ENCODE peak calls at places on chromosomes 3 and 15, in ten cellular contexts. One of them, this sample, is unnamed.

GRCh38 chr3:133659806-133660205 is 1.9 kb downstream of the TOPBP1 start:
- DNase-seq in GM12892: no peak
- DNase-seq in AG09309: no peak
- DNase-seq in T1000: no peak
- DNase-seq in CMK: no peak
- DNase-seq in activated effector memory CD4-positive, alpha-beta T cell treated with anti-CD3 and anti-CD28 coated beads, Interleukin-2, amount 50 U/mL, for 16 hours: no peak
- DNase-seq in ureter: no peak
- DNase-seq in skeletal muscle cell: no peak
- DNase-seq in endothelial cell of umbilical vein: no peak
- DNase-seq in KBM-7: no peak
- DNase-seq in this sample: no peak

GRCh38 chr15:67701669-67702068 is 123.6 kb upstream of the SKOR1 start:
- DNase-seq in ureter: no peak
- DNase-seq in skeletal muscle cell: no peak
- DNase-seq in AG09309: peak; percentile 4
- DNase-seq in endothelial cell of umbilical vein: no peak
- DNase-seq in activated effector memory CD4-positive, alpha-beta T cell treated with anti-CD3 and anti-CD28 coated beads, Interleukin-2, amount 50 U/mL, for 16 hours: no peak
- DNase-seq in GM12892: no peak
- DNase-seq in CMK: no peak
- DNase-seq in T1000: no peak
- DNase-seq in KBM-7: no peak
- DNase-seq in this sample: no peak

GRCh38 chr3:142649996-142650693 is 54.0 kb downstream of the PLS1 start:
- DNase-seq in CMK: no peak
- DNase-seq in T1000: no peak
- DNase-seq in endothelial cell of umbilical vein: no peak
- DNase-seq in ureter: no peak
- DNase-seq in AG09309: no peak
- DNase-seq in activated effector memory CD4-positive, alpha-beta T cell treated with anti-CD3 and anti-CD28 coated beads, Interleukin-2, amount 50 U/mL, for 16 hours: no peak
- DNase-seq in GM12892: no peak
- DNase-seq in skeletal muscle cell: no peak
- DNase-seq in KBM-7: peak; percentile 50
- DNase-seq in this sample: no peak

GRCh38 chr3:51813539-51813938 is 34.5 kb upstream of the IQCF6 start:
- DNase-seq in activated effector memory CD4-positive, alpha-beta T cell treated with anti-CD3 and anti-CD28 coated beads, Interleukin-2, amount 50 U/mL, for 16 hours: no peak
- DNase-seq in KBM-7: no peak
- DNase-seq in skeletal muscle cell: peak; percentile 0
- DNase-seq in GM12892: no peak
- DNase-seq in T1000: no peak
- DNase-seq in endothelial cell of umbilical vein: no peak
- DNase-seq in ureter: no peak
- DNase-seq in AG09309: no peak
- DNase-seq in CMK: no peak
- DNase-seq in this sample: no peak

GRCh38 chr15:78133801-78134200 is 2.6 kb upstream of the CIB2 start:
- DNase-seq in AG09309: no peak
- DNase-seq in ureter: peak; percentile 58
- DNase-seq in KBM-7: no peak
- DNase-seq in T1000: no peak
- DNase-seq in GM12892: no peak
- DNase-seq in activated effector memory CD4-positive, alpha-beta T cell treated with anti-CD3 and anti-CD28 coated beads, Interleukin-2, amount 50 U/mL, for 16 hours: peak; percentile 5
- DNase-seq in skeletal muscle cell: no peak
- DNase-seq in CMK: no peak
- DNase-seq in endothelial cell of umbilical vein: no peak
- DNase-seq in this sample: no peak

GRCh38 chr3:71064976-71065763 is 518.4 kb downstream of the FOXP1 start:
- DNase-seq in AG09309: no peak
- DNase-seq in T1000: peak; percentile 52
- DNase-seq in GM12892: no peak
- DNase-seq in skeletal muscle cell: no peak
- DNase-seq in endothelial cell of umbilical vein: peak; percentile 67
- DNase-seq in ureter: peak; percentile 61
- DNase-seq in activated effector memory CD4-positive, alpha-beta T cell treated with anti-CD3 and anti-CD28 coated beads, Interleukin-2, amount 50 U/mL, for 16 hours: peak; percentile 90
- DNase-seq in CMK: no peak
- DNase-seq in KBM-7: peak; percentile 61
- DNase-seq in this sample: no peak

GRCh38 chr15:74339371-74339770 is 28.1 kb downstream of the CYP11A1 start:
- DNase-seq in AG09309: no peak
- DNase-seq in skeletal muscle cell: no peak
- DNase-seq in KBM-7: no peak
- DNase-seq in activated effector memory CD4-positive, alpha-beta T cell treated with anti-CD3 and anti-CD28 coated beads, Interleukin-2, amount 50 U/mL, for 16 hours: peak; percentile 50
- DNase-seq in endothelial cell of umbilical vein: no peak
- DNase-seq in CMK: no peak
- DNase-seq in ureter: no peak
- DNase-seq in GM12892: no peak
- DNase-seq in T1000: no peak
- DNase-seq in this sample: no peak

GRCh38 chr3:113606539-113607218 is 74.3 kb downstream of the SIDT1 start:
- DNase-seq in CMK: no peak
- DNase-seq in skeletal muscle cell: no peak
- DNase-seq in ureter: no peak
- DNase-seq in AG09309: no peak
- DNase-seq in KBM-7: peak; percentile 95
- DNase-seq in activated effector memory CD4-positive, alpha-beta T cell treated with anti-CD3 and anti-CD28 coated beads, Interleukin-2, amount 50 U/mL, for 16 hours: peak; percentile 65
- DNase-seq in endothelial cell of umbilical vein: no peak
- DNase-seq in GM12892: peak; percentile 60
- DNase-seq in T1000: no peak
- DNase-seq in this sample: no peak

GRCh38 chr15:78390823-78391222 is 47.2 kb upstream of the IREB2 start:
- DNase-seq in KBM-7: no peak
- DNase-seq in skeletal muscle cell: no peak
- DNase-seq in endothelial cell of umbilical vein: no peak
- DNase-seq in CMK: no peak
- DNase-seq in ureter: no peak
- DNase-seq in T1000: no peak
- DNase-seq in AG09309: peak; percentile 62
- DNase-seq in GM12892: no peak
- DNase-seq in activated effector memory CD4-positive, alpha-beta T cell treated with anti-CD3 and anti-CD28 coated beads, Interleukin-2, amount 50 U/mL, for 16 hours: no peak
- DNase-seq in this sample: no peak

GRCh38 chr3:124119056-124119721 is 127.3 kb upstream of the ROPN1 start:
- DNase-seq in CMK: no peak
- DNase-seq in GM12892: no peak
- DNase-seq in endothelial cell of umbilical vein: peak; percentile 59
- DNase-seq in KBM-7: no peak
- DNase-seq in AG09309: peak; percentile 55
- DNase-seq in activated effector memory CD4-positive, alpha-beta T cell treated with anti-CD3 and anti-CD28 coated beads, Interleukin-2, amount 50 U/mL, for 16 hours: no peak
- DNase-seq in ureter: no peak
- DNase-seq in skeletal muscle cell: peak; percentile 26
- DNase-seq in T1000: peak; percentile 19
- DNase-seq in this sample: peak; percentile 54

GRCh38 chr3:188229177-188229576 is 75.2 kb downstream of the LPP start:
- DNase-seq in AG09309: no peak
- DNase-seq in endothelial cell of umbilical vein: peak; percentile 77
- DNase-seq in skeletal muscle cell: no peak
- DNase-seq in ureter: no peak
- DNase-seq in KBM-7: peak; percentile 9
- DNase-seq in GM12892: no peak
- DNase-seq in T1000: no peak
- DNase-seq in activated effector memory CD4-positive, alpha-beta T cell treated with anti-CD3 and anti-CD28 coated beads, Interleukin-2, amount 50 U/mL, for 16 hours: no peak
- DNase-seq in CMK: no peak
- DNase-seq in this sample: no peak

GRCh38 chr3:42547401-42547945 is 34.3 kb downstream of the SEC22C start:
- DNase-seq in AG09309: peak; percentile 3
- DNase-seq in T1000: peak; percentile 39
- DNase-seq in ureter: peak; percentile 76
- DNase-seq in GM12892: no peak
- DNase-seq in KBM-7: peak; percentile 67
- DNase-seq in CMK: peak; percentile 48
- DNase-seq in activated effector memory CD4-positive, alpha-beta T cell treated with anti-CD3 and anti-CD28 coated beads, Interleukin-2, amount 50 U/mL, for 16 hours: peak; percentile 91
- DNase-seq in skeletal muscle cell: no peak
- DNase-seq in endothelial cell of umbilical vein: peak; percentile 57
- DNase-seq in this sample: no peak

GRCh38 chr3:1734494-1735122 is 364.1 kb upstream of the CNTN4 start:
- DNase-seq in AG09309: no peak
- DNase-seq in CMK: no peak
- DNase-seq in GM12892: no peak
- DNase-seq in endothelial cell of umbilical vein: no peak
- DNase-seq in T1000: peak; percentile 47
- DNase-seq in activated effector memory CD4-positive, alpha-beta T cell treated with anti-CD3 and anti-CD28 coated beads, Interleukin-2, amount 50 U/mL, for 16 hours: no peak
- DNase-seq in KBM-7: no peak
- DNase-seq in skeletal muscle cell: no peak
- DNase-seq in ureter: no peak
- DNase-seq in this sample: no peak

GRCh38 chr3:76497636-76498035 is 542.3 kb upstream of the ROBO2 start:
- DNase-seq in AG09309: no peak
- DNase-seq in ureter: no peak
- DNase-seq in T1000: no peak
- DNase-seq in KBM-7: no peak
- DNase-seq in skeletal muscle cell: no peak
- DNase-seq in CMK: no peak
- DNase-seq in GM12892: no peak
- DNase-seq in activated effector memory CD4-positive, alpha-beta T cell treated with anti-CD3 and anti-CD28 coated beads, Interleukin-2, amount 50 U/mL, for 16 hours: no peak
- DNase-seq in endothelial cell of umbilical vein: no peak
- DNase-seq in this sample: no peak

GRCh38 chr3:169232863-169233262 is 430.6 kb downstream of the MECOM start:
- DNase-seq in GM12892: no peak
- DNase-seq in ureter: no peak
- DNase-seq in KBM-7: no peak
- DNase-seq in T1000: no peak
- DNase-seq in activated effector memory CD4-positive, alpha-beta T cell treated with anti-CD3 and anti-CD28 coated beads, Interleukin-2, amount 50 U/mL, for 16 hours: no peak
- DNase-seq in skeletal muscle cell: no peak
- DNase-seq in endothelial cell of umbilical vein: peak; percentile 92
- DNase-seq in CMK: no peak
- DNase-seq in AG09309: no peak
- DNase-seq in this sample: no peak

GRCh38 chr15:31993062-31993461 is 37.3 kb upstream of the CHRNA7 start:
- DNase-seq in T1000: no peak
- DNase-seq in CMK: no peak
- DNase-seq in ureter: no peak
- DNase-seq in endothelial cell of umbilical vein: no peak
- DNase-seq in AG09309: no peak
- DNase-seq in skeletal muscle cell: no peak
- DNase-seq in activated effector memory CD4-positive, alpha-beta T cell treated with anti-CD3 and anti-CD28 coated beads, Interleukin-2, amount 50 U/mL, for 16 hours: no peak
- DNase-seq in KBM-7: no peak
- DNase-seq in GM12892: no peak
- DNase-seq in this sample: no peak

GRCh38 chr3:37819591-37819990 is 42.1 kb upstream of the CTDSPL start:
- DNase-seq in T1000: no peak
- DNase-seq in CMK: no peak
- DNase-seq in skeletal muscle cell: no peak
- DNase-seq in ureter: no peak
- DNase-seq in GM12892: no peak
- DNase-seq in endothelial cell of umbilical vein: no peak
- DNase-seq in AG09309: no peak
- DNase-seq in KBM-7: no peak
- DNase-seq in activated effector memory CD4-positive, alpha-beta T cell treated with anti-CD3 and anti-CD28 coated beads, Interleukin-2, amount 50 U/mL, for 16 hours: no peak
- DNase-seq in this sample: no peak

This sample was measured in AG04449.